ENCODE peak calls at places on chromosome 7, in nine cellular contexts. A, B, K, X, S, E, N, T and Y are unnamed samples.

GRCh38 chr7:88328787-88329186 is 22.1 kb upstream of the STEAP4 start:
- DNase-seq in A (no peak), B (no peak), K (no peak), X (no peak), S (no peak), E (no peak), N (no peak), T (no peak), Y (no peak)

GRCh38 chr7:151129882-151130591 is 37.5 kb downstream of the GBX1 start:
- DNase-seq in A (no peak), B (no peak), K (no peak), X (no peak), S (no peak), E (no peak), N (no peak), T (no peak), Y (no peak)

GRCh38 chr7:123661765-123662164 is 6.1 kb downstream of the LMOD2 start:
- DNase-seq in A (no peak), B (no peak), K (no peak), X (no peak), S (no peak), E (no peak), N (no peak), T (no peak), Y (no peak)

GRCh38 chr7:139054101-139054500 is 18.3 kb upstream of the ZC3HAV1L start:
- DNase-seq in A (no peak), B (no peak), K (no peak), X (no peak), S (no peak), E (no peak), N (no peak), T (no peak), Y (no peak)

GRCh38 chr7:44980393-44981034 is 1.7 kb upstream of the MYO1G start:
- DNase-seq in A (no peak), B (no peak), K (no peak), X (no peak), S (no peak), E (no peak), N (peak), T (no peak), Y (no peak)

GRCh38 chr7:1673581-1674102 is 3.6 kb downstream of the ELFN1 start:
- DNase-seq in A (no peak), B (peak), K (no peak), X (no peak), S (no peak), E (no peak), N (no peak), T (no peak), Y (no peak)

GRCh38 chr7:152341039-152341913 is 94.5 kb downstream of the KMT2C start:
- DNase-seq in A (peak), B (no peak), K (no peak), X (no peak), S (no peak), E (no peak), N (peak), T (peak), Y (no peak)

GRCh38 chr7:125061-125471 is 67.3 kb upstream of the FAM20C start:
- DNase-seq in A (no peak), B (no peak), K (no peak), X (no peak), S (no peak), E (no peak), N (no peak), T (no peak), Y (no peak)

GRCh38 chr7:57216340-57216739 is 84.1 kb upstream of the ZNF479 start:
- DNase-seq in A (no peak), B (no peak), K (no peak), X (no peak), S (no peak), E (no peak), N (no peak), T (no peak), Y (no peak)

GRCh38 chr7:123494193-123494796 is 40.1 kb downstream of the IQUB start:
- DNase-seq in A (no peak), B (no peak), K (no peak), X (no peak), S (peak), E (peak), N (no peak), T (peak), Y (no peak)

GRCh38 chr7:18828333-18829100 is 288.9 kb downstream of the TWIST1 start:
- DNase-seq in A (no peak), B (no peak), K (no peak), X (no peak), S (no peak), E (no peak), N (no peak), T (no peak), Y (no peak)

GRCh38 chr7:56218510-56218909 is 102.3 kb upstream of the NUPR2 start:
- DNase-seq in A (no peak), B (no peak), K (no peak), X (no peak), S (no peak), E (no peak), N (no peak), T (no peak), Y (no peak)

GRCh38 chr7:151637781-151638261 is 118.1 kb upstream of the RHEB start:
- DNase-seq in A (no peak), B (peak), K (no peak), X (no peak), S (no peak), E (no peak), N (no peak), T (no peak), Y (no peak)

GRCh38 chr7:47038621-47039020 is 543.3 kb downstream of the TNS3 start:
- DNase-seq in A (no peak), B (no peak), K (no peak), X (peak), S (no peak), E (no peak), N (no peak), T (no peak), Y (no peak)

GRCh38 chr7:7100432-7100849 is 81.9 kb upstream of the C1GALT1 start:
- DNase-seq in A (no peak), B (no peak), K (peak), X (no peak), S (no peak), E (peak), N (no peak), T (no peak), Y (no peak)

GRCh38 chr7:157495594-157495993 is 158.8 kb downstream of the DNAJB6 start:
- DNase-seq in A (peak), B (peak), K (no peak), X (no peak), S (no peak), E (no peak), N (peak), T (no peak), Y (no peak)

GRCh38 chr7:124171068-124171467 is 138.2 kb upstream of the TMEM229A start:
- DNase-seq in A (no peak), B (no peak), K (no peak), X (no peak), S (no peak), E (no peak), N (no peak), T (no peak), Y (no peak)

GRCh38 chr7:24717694-24718320 is 39.5 kb downstream of the GSDME start:
- DNase-seq in A (no peak), B (no peak), K (no peak), X (peak), S (no peak), E (no peak), N (no peak), T (no peak), Y (peak)

GRCh38 chr7:44911911-44912310 is 26.6 kb upstream of the PURB start:
- DNase-seq in A (no peak), B (no peak), K (no peak), X (no peak), S (no peak), E (no peak), N (no peak), T (no peak), Y (no peak)

GRCh38 chr7:138325434-138325833 is 134.6 kb upstream of the TRIM24 start:
- DNase-seq in A (no peak), B (no peak), K (no peak), X (no peak), S (no peak), E (no peak), N (no peak), T (no peak), Y (no peak)

GRCh38 chr7:76054129-76055120 is 6.5 kb downstream of the MDH2 start:
- DNase-seq in A (no peak), B (no peak), K (no peak), X (no peak), S (no peak), E (no peak), N (no peak), T (no peak), Y (no peak)

GRCh38 chr7:48548667-48549066 is 375.7 kb upstream of the CDC14C start:
- DNase-seq in A (no peak), B (no peak), K (no peak), X (no peak), S (no peak), E (no peak), N (no peak), T (no peak), Y (no peak)

GRCh38 chr7:11026452-11027359 is 53.0 kb downstream of the PHF14 start:
- DNase-seq in A (no peak), B (no peak), K (no peak), X (no peak), S (no peak), E (no peak), N (no peak), T (no peak), Y (no peak)

GRCh38 chr7:69757528-69757927 is 159.3 kb downstream of the AUTS2 start:
- DNase-seq in A (no peak), B (no peak), K (no peak), X (no peak), S (no peak), E (no peak), N (no peak), T (no peak), Y (no peak)

GRCh38 chr7:95470452-95470851 is 15.3 kb upstream of the ASB4 start:
- DNase-seq in A (no peak), B (no peak), K (no peak), X (no peak), S (peak), E (no peak), N (no peak), T (peak), Y (peak)
- H3K4me3 ChIP-seq in A (no peak), B (no peak), K (no peak), X (no peak), S (no peak), E (no peak), N (no peak), T (no peak), Y (no peak)

DNA sequence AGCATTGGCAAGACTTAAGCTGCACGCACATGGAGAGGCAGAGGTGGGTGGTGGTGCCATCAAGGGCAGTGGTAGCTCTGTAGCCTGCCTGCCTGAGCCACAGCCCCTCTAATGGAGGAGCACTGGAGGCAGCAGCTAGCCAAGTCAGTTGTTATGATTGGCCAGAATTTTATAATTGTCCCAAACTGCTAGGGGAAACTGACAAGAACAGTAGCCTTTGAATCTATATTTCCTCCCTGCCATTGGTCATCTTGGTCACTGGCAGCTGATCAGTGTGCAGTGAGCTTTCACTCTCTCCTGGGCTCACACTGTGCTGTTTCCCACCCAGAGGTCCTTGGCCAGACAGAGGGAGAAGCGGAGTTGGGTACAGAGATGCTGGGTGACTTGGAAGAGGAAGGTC is 9.6 kb upstream of the ZNF783 start:
- DNase-seq in A (no peak), B (no peak), K (no peak), X (no peak), S (no peak), E (no peak), N (no peak), T (no peak), Y (no peak)
- TF ChIP-seq EP300 in A (no peak), B (no peak), K (no peak), X (no peak), S (no peak), E (no peak), N (no peak), T (no peak), Y (no peak)

GRCh38 chr7:91242097-91242846 is 22.0 kb upstream of the FZD1 start:
- DNase-seq in A (no peak), B (no peak), K (no peak), X (no peak), S (no peak), E (no peak), N (no peak), T (no peak), Y (no peak)

GRCh38 chr7:91240546-91240945 is 23.7 kb upstream of the FZD1 start:
- DNase-seq in A (no peak), B (no peak), K (no peak), X (no peak), S (no peak), E (no peak), N (no peak), T (peak), Y (no peak)

GRCh38 chr7:91239772-91240171 is 24.5 kb upstream of the FZD1 start:
- DNase-seq in A (no peak), B (no peak), K (no peak), X (no peak), S (no peak), E (no peak), N (no peak), T (no peak), Y (no peak)

GRCh38 chr7:91235211-91235832 is 28.9 kb upstream of the FZD1 start:
- DNase-seq in A (no peak), B (no peak), K (no peak), X (no peak), S (no peak), E (no peak), N (no peak), T (no peak), Y (peak)

DNA sequence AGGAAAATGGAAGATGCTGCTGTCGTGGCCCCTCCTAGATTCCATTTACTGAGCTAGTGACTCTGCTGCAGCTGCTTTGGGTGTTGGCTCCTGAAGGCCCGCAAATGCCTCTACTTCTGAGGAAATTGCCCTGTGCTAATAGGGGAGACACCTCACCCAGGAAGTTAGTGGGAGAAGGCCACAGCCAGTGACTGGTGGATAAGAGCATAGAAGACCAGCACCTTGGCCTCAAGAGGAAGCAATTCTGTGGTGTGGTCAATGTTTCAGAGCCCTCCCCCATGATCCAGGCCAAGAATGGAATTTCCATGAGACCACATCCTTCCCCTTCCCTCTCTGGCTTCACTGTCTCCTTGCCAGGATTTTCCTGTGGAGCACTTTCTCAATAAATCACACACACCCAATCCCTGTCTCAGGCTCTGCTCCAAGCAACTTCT is 25.0 kb upstream of the FZD1 start:
- DNase-seq in A (no peak), B (no peak), K (no peak), X (no peak), S (no peak), E (no peak), N (no peak), T (no peak), Y (no peak)
- TF ChIP-seq POLR2AphosphoS5 in A (no peak), B (no peak), K (no peak), X (peak), S (no peak), E (no peak), N (no peak), T (no peak), Y (no peak)

DNA sequence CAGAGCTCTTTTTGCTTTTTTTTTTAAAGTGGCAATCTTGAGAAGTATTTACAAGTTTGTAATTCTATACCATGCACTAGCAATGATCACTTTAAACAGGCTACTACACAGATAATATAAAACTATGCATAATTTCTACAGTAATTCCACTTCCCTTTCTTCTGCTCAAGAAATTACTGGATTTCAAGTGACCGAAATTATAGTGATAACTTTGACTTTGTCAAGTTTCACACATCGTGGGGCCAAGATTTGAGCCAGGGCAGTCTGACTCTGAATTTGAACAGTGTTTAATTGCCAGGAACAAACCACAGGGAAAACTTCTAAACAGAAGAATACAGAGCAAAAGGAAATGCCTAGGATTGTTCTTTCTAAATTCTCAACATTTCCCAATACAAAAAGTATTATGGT is 288.3 kb upstream of the MKLN1 start:
- DNase-seq in A (no peak), B (no peak), K (no peak), X (no peak), S (no peak), E (no peak), N (no peak), T (no peak), Y (no peak)
- H3K4me3 ChIP-seq in A (no peak), B (no peak), K (no peak), X (no peak), S (no peak), E (no peak), N (no peak), T (no peak), Y (no peak)

GRCh38 chr7:91089382-91089963 is 174.8 kb upstream of the FZD1 start:
- DNase-seq in A (no peak), B (no peak), K (no peak), X (no peak), S (no peak), E (peak), N (no peak), T (peak), Y (no peak)
- TF ChIP-seq EP300 in A (no peak), B (no peak), K (no peak), X (no peak), S (no peak), E (no peak), N (no peak), T (no peak), Y (no peak)

DNA sequence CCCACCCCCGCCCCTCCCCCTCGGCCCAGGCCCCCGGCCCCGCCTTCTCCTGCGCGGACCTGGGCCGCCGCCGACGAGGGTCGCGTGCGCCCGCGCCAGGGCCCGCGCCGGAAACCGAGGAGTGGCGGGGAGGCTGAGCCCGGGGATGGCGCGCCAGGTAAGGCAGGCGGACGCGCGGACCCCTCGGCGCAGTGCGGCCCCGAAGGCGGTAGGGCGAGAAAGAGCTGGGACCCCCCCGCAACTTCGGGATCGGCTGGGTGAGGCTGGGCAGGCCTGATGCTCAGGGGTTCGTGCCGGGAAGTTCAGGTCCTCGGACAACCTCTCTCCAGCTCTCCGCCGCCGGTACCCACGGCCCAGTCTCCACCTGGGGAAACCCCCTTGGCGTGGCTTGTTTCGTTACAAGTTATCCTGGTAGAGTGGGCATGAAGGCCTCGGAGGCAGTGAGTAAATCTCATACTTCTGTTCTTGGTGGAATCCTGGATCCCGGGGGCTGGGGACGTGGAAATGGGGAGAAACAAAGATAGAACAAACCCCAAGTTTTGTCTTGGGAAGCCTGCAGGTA is 58.4 kb downstream of the ZNF467 start:
- DNase-seq in A (peak), B (peak), K (no peak), X (no peak), S (peak), E (no peak), N (no peak), T (no peak), Y (no peak)
- TF ChIP-seq POLR2AphosphoS5 in A (no peak), B (no peak), K (peak), X (no peak), S (no peak), E (peak), N (no peak), T (no peak), Y (no peak)

DNA sequence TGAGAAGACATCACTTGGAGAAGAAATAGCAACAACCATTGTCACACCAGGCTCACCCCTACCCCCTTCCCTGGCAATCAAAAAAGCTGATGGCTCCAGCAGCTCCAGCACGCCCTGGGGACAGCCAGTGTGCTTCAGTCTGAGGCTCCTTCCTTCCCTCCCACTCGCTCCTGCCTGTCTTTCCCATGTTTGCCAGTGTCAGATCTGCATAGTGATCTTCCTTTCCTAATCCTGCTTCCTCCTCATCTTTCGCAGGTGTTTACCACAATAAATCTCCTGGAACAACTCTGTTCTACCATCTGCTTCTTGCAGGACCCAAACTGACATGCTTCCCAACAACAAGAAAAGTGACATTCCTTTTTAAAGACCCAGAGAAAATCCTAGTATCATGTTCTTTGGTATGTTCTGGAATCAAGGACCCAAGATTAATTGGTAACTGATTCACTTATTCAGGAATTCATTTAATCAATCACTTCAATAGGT is 57.1 kb downstream of the STEAP1B start:
- DNase-seq in A (no peak), B (no peak), K (no peak), X (no peak), S (no peak), E (no peak), N (no peak), T (no peak), Y (no peak)
- H3K4me3 ChIP-seq in A (no peak), B (no peak), K (no peak), X (no peak), S (no peak), E (no peak), N (no peak), T (no peak), Y (no peak)

GRCh38 chr7:4267326-4268039 is 414.6 kb upstream of the FOXK1 start:
- DNase-seq in A (no peak), B (no peak), K (no peak), X (no peak), S (no peak), E (no peak), N (no peak), T (no peak), Y (no peak)
- TF ChIP-seq EP300 in A (no peak), B (no peak), K (no peak), X (no peak), S (no peak), E (no peak), N (no peak), T (no peak), Y (no peak)